ENCODE peak calls at places on chromosome 18, in five cellular contexts. K is fibroblast of lung; V is PC-9; H is body of pancreas; J is CD8-positive, alpha-beta T cell. S is an unnamed sample. For H3K9me3, the result is how much of the 10 kb centered on the place peaks cover.

GRCh38 chr18:9330419-9330818 is 4.2 kb upstream of the TWSG1 start:
- DNase-seq in K (no peak), V (no peak), H (no peak), J (no peak), S (no peak)

GRCh38 chr18:30211112-30211511 is 831.4 kb downstream of the DSC3 start:
- DNase-seq in K (no peak), V (no peak), H (no peak), J (no peak), S (no peak)

GRCh38 chr18:67672142-67672541 is 155.6 kb upstream of the DSEL start:
- DNase-seq in K (no peak), V (no peak), H (no peak), J (no peak), S (no peak)

GRCh38 chr18:9874730-9875129 is 11.0 kb upstream of the TXNDC2 start:
- DNase-seq in K (no peak), V (no peak), H (no peak), J (no peak), S (no peak)

GRCh38 chr18:69951182-69951581 is 3.5 kb upstream of the CD226 start:
- DNase-seq in K (peak), V (no peak), H (no peak), J (no peak), S (no peak)

GRCh38 chr18:48324651-48325050 is 84.5 kb downstream of the ZBTB7C start:
- DNase-seq in K (no peak), V (no peak), H (no peak), J (no peak), S (no peak)

GRCh38 chr18:22879279-22879678 is 53.8 kb upstream of the RBBP8 start:
- DNase-seq in K (no peak), V (no peak), H (no peak), J (no peak), S (no peak)

GRCh38 chr18:23958036-23958435 is 56.5 kb upstream of the TTC39C start:
- DNase-seq in K (peak), V (no peak), H (no peak), J (no peak), S (peak)

GRCh38 chr18:7980136-7980535 is 413.0 kb downstream of the PTPRM start:
- DNase-seq in K (no peak), V (no peak), H (no peak), J (no peak), S (no peak)

GRCh38 chr18:21740724-21741510 is at the start of gene MIB1:
- DNase-seq in K (peak), V (no peak), H (peak), J (peak), S (no peak)

GRCh38 chr18:76098728-76099514 is 396.1 kb downstream of the ZNF516 start:
- DNase-seq in K (no peak), V (no peak), H (no peak), J (no peak), S (no peak)

GRCh38 chr18:23982154-23983071 is 32.1 kb upstream of the TTC39C start:
- DNase-seq in K (peak), V (no peak), H (peak), J (no peak), S (no peak)

GRCh38 chr18:58569490-58569911 is 59.4 kb downstream of the ALPK2 start:
- DNase-seq in K (no peak), V (no peak), H (no peak), J (no peak), S (peak)

GRCh38 chr18:40006553-40007073 is 1948.4 kb upstream of the PIK3C3 start:
- DNase-seq in K (no peak), V (no peak), H (no peak), J (no peak), S (peak)

DNA sequence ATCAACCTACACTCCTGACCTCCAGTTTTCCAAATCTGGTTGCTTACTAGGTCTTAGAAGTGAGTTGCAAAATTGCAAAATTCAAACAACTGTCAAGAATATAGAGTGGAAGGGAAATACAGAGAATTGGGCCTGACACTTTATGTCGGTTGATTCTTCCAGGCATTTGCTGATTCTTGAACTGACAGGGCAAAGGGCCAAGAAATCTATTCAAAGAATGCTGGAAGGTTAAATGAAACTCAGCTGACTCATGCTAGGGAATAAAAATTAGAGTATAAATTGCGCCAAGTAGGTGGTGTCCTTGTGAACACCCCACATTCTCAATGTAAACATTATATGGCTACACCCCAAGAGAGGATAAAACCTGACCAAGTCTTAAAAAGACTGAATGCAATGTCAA is 21.5 kb upstream of the ZSCAN30 start:
- DNase-seq in K (peak), V (no peak), H (no peak), J (no peak), S (no peak)
- H3K9me3 ChIP-seq in K (under half), V (under half), H (under half), J (under half), S (under half)

GRCh38 chr18:80037869-80038630 is 3.8 kb downstream of the RBFA start:
- DNase-seq in K (no peak), V (no peak), H (no peak), J (no peak), S (no peak)

GRCh38 chr18:80034852-80035406 is 695 bp downstream of the RBFA start:
- DNase-seq in K (peak), V (no peak), H (no peak), J (no peak), S (no peak)

GRCh38 chr18:80037300-80037699 is 3.1 kb downstream of the RBFA start:
- DNase-seq in K (no peak), V (no peak), H (no peak), J (no peak), S (no peak)

GRCh38 chr18:80034068-80034851 is at the start of gene RBFA:
- DNase-seq in K (peak), V (peak), H (peak), J (peak), S (peak)

DNA sequence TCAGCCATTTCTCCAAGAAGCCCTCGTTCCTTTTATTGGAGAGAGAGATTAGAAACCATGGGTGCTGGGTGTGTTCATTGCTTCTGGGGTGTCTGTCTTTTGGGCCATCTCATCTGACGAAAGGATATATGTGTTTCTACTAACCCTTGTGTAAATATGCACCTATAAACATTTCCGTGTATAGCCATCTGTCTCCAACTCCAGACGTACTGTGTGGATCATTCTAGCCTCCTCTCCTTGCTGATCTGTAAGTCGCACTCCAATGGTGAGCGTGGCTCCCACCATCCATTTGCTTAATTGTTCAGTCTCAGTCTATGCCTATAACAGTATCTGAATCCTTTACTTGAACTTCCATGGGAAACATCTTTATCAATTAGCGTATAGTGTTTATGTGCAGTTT is 1.8 kb downstream of the RBFA start:
- DNase-seq in K (no peak), V (no peak), H (no peak), J (no peak), S (no peak)
- H3K4me3 ChIP-seq in K (no peak), V (peak), H (no peak), J (no peak), S (peak)

GRCh38 chr18:78813156-78813555 is 166.5 kb upstream of the SALL3 start:
- DNase-seq in K (no peak), V (no peak), H (no peak), J (no peak), S (no peak)
- H3K9me3 ChIP-seq in K (under half), V (under half), H (under half), J (under half), S (under half)

DNA sequence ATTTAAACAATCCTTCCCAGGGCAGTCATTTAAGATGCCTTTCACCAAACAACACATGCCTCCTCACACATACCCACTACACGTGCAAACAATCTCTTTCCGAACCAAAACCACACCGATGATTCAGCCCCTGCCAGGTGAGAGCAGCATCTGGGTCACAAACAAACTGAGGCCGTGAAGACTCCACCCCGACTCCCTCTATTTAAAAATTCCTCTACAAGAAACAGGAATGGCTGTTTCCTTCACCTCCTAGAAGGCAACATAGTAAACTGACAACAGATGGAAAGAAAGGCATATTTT is 8.6 kb downstream of the CYB5A start:
- DNase-seq in K (no peak), V (no peak), H (no peak), J (no peak), S (no peak)
- H3K4me3 ChIP-seq in K (no peak), V (peak), H (no peak), J (no peak), S (no peak)

GRCh38 chr18:14945286-14945685 is 197.3 kb downstream of the ANKRD30B start:
- DNase-seq in K (no peak), V (no peak), H (no peak), J (no peak), S (no peak)

GRCh38 chr18:14947482-14948162 is 199.7 kb downstream of the ANKRD30B start:
- DNase-seq in K (no peak), V (no peak), H (no peak), J (no peak), S (peak)

GRCh38 chr18:14944838-14945237 is 196.9 kb downstream of the ANKRD30B start:
- DNase-seq in K (no peak), V (no peak), H (no peak), J (no peak), S (no peak)

GRCh38 chr18:14943967-14944636 is 196.1 kb downstream of the ANKRD30B start:
- DNase-seq in K (no peak), V (no peak), H (no peak), J (no peak), S (no peak)

DNA sequence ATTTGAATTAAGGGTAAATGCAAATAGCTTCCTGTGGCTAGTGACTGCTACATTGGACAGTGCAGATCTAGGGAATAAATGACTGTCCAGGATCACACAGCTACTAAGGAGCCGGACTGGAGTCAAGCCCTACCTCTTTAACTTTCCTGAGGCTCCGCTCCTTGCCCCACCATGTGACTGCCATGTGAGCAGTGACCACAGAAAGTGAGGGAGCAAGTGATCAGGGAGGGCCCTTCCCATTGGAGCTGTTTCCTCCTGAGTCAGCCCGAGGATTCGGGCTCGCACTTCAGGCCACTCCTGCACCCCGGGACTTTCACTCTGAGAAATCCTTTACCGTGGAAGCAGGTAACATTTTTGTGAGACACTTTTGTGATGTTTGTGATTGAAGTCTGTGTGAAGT is 198.0 kb downstream of the ANKRD30B start:
- DNase-seq in K (no peak), V (no peak), H (no peak), J (no peak), S (no peak)
- H3K9me3 ChIP-seq in K (under half), V (under half), H (under half), J (under half), S (under half)

GRCh38 chr18:6666286-6666685 is 63.2 kb upstream of the ARHGAP28 start:
- DNase-seq in K (peak), V (no peak), H (no peak), J (no peak), S (no peak)
- H3K4me3 ChIP-seq in K (no peak), V (no peak), H (no peak), J (no peak), S (no peak)

DNA sequence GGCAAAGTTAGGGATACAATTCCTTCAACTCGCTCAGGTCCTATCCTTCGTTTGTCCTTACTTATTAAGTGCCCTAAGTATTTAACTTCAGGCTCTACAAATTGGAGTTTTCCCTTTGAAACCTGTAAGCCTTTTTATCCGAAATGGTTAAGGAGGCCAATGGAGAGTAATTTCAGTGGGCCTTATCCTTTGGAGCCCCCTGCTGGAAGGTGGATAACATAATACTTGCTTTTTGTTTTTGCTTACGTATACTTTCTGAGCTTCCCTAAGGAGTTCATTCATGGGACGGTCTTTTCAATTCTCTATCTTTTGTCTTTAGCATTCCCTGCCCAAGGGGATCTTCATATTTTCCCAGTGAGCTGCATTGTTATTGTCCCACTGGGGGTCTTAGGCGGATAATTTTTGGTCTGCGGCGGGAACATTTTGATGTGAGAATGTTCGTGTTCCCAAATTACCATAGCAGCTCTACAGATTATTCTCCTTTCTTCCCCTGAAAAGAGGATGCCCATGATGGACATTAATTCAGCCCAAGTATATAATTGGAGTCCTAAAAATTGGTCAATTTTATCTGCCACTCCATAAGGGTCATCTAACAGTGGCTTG is 34.4 kb upstream of the TRAPPC8 start:
- DNase-seq in K (peak), V (no peak), H (peak), J (no peak), S (peak)
- H3K9me3 ChIP-seq in K (under half), V (under half), H (under half), J (under half), S (under half)

S was measured in MG63.